ENCODE peak calls at places on chromosomes 4 and X, in six cellular contexts. J is endodermal cell, U is left ventricle myocardium inferior, O is ascending aorta, Z is astrocyte of the cerebellum, A is heart left ventricle. G is an unnamed sample.

GRCh38 chr4:55524844-55525571 is 21.7 kb downstream of the CLOCK start:
- DNase-seq in U (no peak), J (no peak), O (no peak), A (no peak), Z (no peak), G (no peak)

GRCh38 chrX:103254921-103255455 is at the start of gene TCEAL8:
- DNase-seq in U (peak), Z (peak), A (peak), J (peak), O (peak), G (no peak)

GRCh38 chr4:54971474-54971950 is 153.9 kb downstream of the KDR start:
- DNase-seq in O (no peak), J (peak), U (no peak), Z (peak), A (no peak), G (peak)

GRCh38 chr4:62279689-62280088 is 1079.6 kb downstream of the ADGRL3 start:
- DNase-seq in Z (no peak), J (no peak), O (no peak), A (no peak), U (no peak), G (no peak)

GRCh38 chr4:164536829-164537228 is 217.1 kb upstream of the SMIM31 start:
- DNase-seq in O (peak), U (no peak), J (no peak), A (no peak), Z (peak), G (no peak)

GRCh38 chrX:31656013-31656412 is 584.2 kb upstream of the FTHL17 start:
- DNase-seq in O (no peak), A (no peak), U (no peak), J (no peak), Z (no peak), G (no peak)

GRCh38 chr4:159353422-159354116 is 250.7 kb downstream of the RAPGEF2 start:
- DNase-seq in J (no peak), A (peak), U (peak), Z (no peak), O (no peak), G (no peak)

GRCh38 chr4:38323141-38323634 is 340.8 kb upstream of the KLF3 start:
- DNase-seq in U (no peak), Z (no peak), O (no peak), A (no peak), J (no peak), G (no peak)

GRCh38 chr4:145179201-145179860 is 1.1 kb downstream of the OTUD4 start:
- DNase-seq in A (peak), O (no peak), Z (no peak), J (peak), U (peak), G (peak)

GRCh38 chrX:46310815-46311497 is 234.3 kb downstream of the ZNF674 start:
- DNase-seq in A (no peak), J (no peak), U (no peak), Z (no peak), O (no peak), G (no peak)

GRCh38 chr4:48739560-48740019 is 40.5 kb downstream of the FRYL start:
- DNase-seq in O (no peak), U (no peak), J (no peak), A (no peak), Z (no peak), G (no peak)

GRCh38 chrX:20350598-20350997 is 83.9 kb upstream of the RPS6KA3 start:
- DNase-seq in J (no peak), U (no peak), Z (no peak), O (no peak), A (no peak), G (no peak)

GRCh38 chr4:121070696-121071639 is 1.4 kb downstream of the NDNF start:
- DNase-seq in O (no peak), J (peak), A (peak), U (peak), Z (no peak), G (peak)

GRCh38 chr4:170243662-170244288 is 154.0 kb upstream of the AADAT start:
- DNase-seq in A (no peak), J (no peak), U (no peak), Z (no peak), O (no peak), G (no peak)

GRCh38 chrX:45903781-45904201 is 641.4 kb downstream of the ZNF674 start:
- DNase-seq in Z (no peak), O (no peak), U (no peak), J (peak), A (no peak), G (no peak)

GRCh38 chr4:31458813-31459212 is 738.6 kb downstream of the PCDH7 start:
- DNase-seq in A (no peak), O (no peak), J (no peak), Z (peak), U (no peak), G (no peak)

GRCh38 chrX:54182194-54182863 is 725 bp downstream of the FAM120C start:
- DNase-seq in O (no peak), J (peak), Z (no peak), U (peak), A (peak), G (peak)

GRCh38 chr4:48261288-48261687 is 8.3 kb downstream of the TEC start:
- DNase-seq in A (no peak), O (no peak), Z (peak), U (no peak), J (no peak), G (no peak)

GRCh38 chrX:65723706-65724105 is 56.3 kb downstream of the MSN start:
- DNase-seq in U (no peak), J (no peak), Z (no peak), A (no peak), O (no peak), G (no peak)

GRCh38 chr4:10058371-10058770 is 37.1 kb upstream of the SLC2A9 start:
- DNase-seq in A (no peak), U (no peak), O (no peak), J (no peak), Z (no peak), G (no peak)

GRCh38 chr4:26709246-26709645 is 125.4 kb downstream of the TBC1D19 start:
- DNase-seq in Z (no peak), J (no peak), U (no peak), A (no peak), O (no peak), G (no peak)

GRCh38 chr4:80049402-80049801 is 23.6 kb downstream of the ANTXR2 start:
- DNase-seq in Z (no peak), O (no peak), J (no peak), U (no peak), A (no peak), G (no peak)

GRCh38 chrX:126064901-126065541 is 101.1 kb downstream of the DCAF12L2 start:
- DNase-seq in J (no peak), U (no peak), O (no peak), Z (no peak), A (no peak), G (no peak)

GRCh38 chr4:126731062-126731461 is 901.7 kb upstream of the INTU start:
- DNase-seq in Z (no peak), U (no peak), A (no peak), O (no peak), J (no peak), G (no peak)

GRCh38 chr4:56976878-56977320 is 507 bp downstream of the NOA1 start:
- DNase-seq in A (peak), Z (no peak), J (peak), O (no peak), U (peak), G (peak)

GRCh38 chrX:40176979-40177430 is 79.2 kb upstream of the BCOR start:
- DNase-seq in U (no peak), J (peak), Z (no peak), O (no peak), A (no peak), G (no peak)

GRCh38 chrX:49101629-49101984 is 21.9 kb upstream of the WDR45 start:
- DNase-seq in Z (no peak), J (peak), U (no peak), O (no peak), A (no peak), G (no peak)

GRCh38 chr4:143207555-143207954 is 22.8 kb downstream of the USP38 start:
- DNase-seq in A (no peak), Z (no peak), J (no peak), U (no peak), O (no peak), G (no peak)

GRCh38 chr4:146212781-146213180 is 1.6 kb upstream of the REELD1 start:
- DNase-seq in U (no peak), A (no peak), O (no peak), Z (no peak), J (no peak), G (no peak)

GRCh38 chrX:71118032-71118984 is at the start of gene MED12:
- DNase-seq in Z (peak), U (peak), A (peak), J (peak), O (peak), G (peak)

GRCh38 chr4:149933120-149933519 is 117.5 kb upstream of the IQCM start:
- DNase-seq in Z (no peak), O (no peak), U (no peak), A (no peak), J (no peak), G (no peak)

GRCh38 chr4:17336524-17336941 is 175.4 kb downstream of the QDPR start:
- DNase-seq in J (no peak), U (peak), Z (peak), O (no peak), A (no peak), G (peak)

GRCh38 chrX:153701706-153702105 is 14.0 kb downstream of the SLC6A8 start:
- DNase-seq in A (no peak), Z (no peak), J (no peak), U (no peak), O (no peak), G (no peak)

GRCh38 chr4:176001171-176002006 is 64.3 kb upstream of the WDR17 start:
- DNase-seq in U (no peak), O (no peak), Z (peak), J (peak), A (no peak), G (peak)

GRCh38 chr4:175373031-175373430 is 439.0 kb downstream of the GPM6A start:
- DNase-seq in J (no peak), U (no peak), O (no peak), A (no peak), Z (no peak), G (no peak)

GRCh38 chrX:10797493-10797892 is 177.1 kb upstream of the MID1 start:
- DNase-seq in J (no peak), Z (no peak), A (no peak), O (no peak), U (no peak), G (no peak)

GRCh38 chr4:31979988-31980387 is 1259.8 kb downstream of the PCDH7 start:
- DNase-seq in A (no peak), O (no peak), U (no peak), J (no peak), Z (no peak), G (no peak)

DNA sequence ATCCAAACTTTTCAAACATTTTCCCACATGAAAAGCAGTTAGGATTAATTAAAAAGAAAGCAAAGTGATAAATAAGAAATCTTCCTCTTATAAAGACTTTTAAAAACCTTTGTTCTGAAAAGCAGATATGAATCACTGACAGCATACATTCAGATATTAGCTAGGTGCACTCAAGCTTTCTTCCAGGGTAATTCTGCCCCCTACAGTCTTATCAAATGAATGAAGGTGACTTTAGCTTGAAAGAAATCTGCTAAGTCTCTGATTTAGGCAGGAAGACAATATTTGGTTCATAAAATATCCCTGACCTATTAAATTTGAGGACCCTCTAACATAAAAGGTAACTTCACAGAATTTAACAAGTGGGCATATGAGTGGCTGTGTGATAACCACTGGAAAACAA is 209.1 kb upstream of the FAM47A start:
- DNase-seq in U (no peak), J (no peak), O (no peak), Z (no peak), A (no peak), G (no peak)
- TF ChIP-seq CTCF in U (no peak), J (peak), O (no peak), Z (no peak), A (no peak), G (no peak)

GRCh38 chr4:141654098-141654497 is 17.7 kb downstream of the IL15 start:
- DNase-seq in O (no peak), A (peak), U (peak), J (peak), Z (no peak), G (peak)
- TF ChIP-seq CTCF in O (peak), A (peak), U (peak), J (peak), Z (peak), G (no peak)

DNA sequence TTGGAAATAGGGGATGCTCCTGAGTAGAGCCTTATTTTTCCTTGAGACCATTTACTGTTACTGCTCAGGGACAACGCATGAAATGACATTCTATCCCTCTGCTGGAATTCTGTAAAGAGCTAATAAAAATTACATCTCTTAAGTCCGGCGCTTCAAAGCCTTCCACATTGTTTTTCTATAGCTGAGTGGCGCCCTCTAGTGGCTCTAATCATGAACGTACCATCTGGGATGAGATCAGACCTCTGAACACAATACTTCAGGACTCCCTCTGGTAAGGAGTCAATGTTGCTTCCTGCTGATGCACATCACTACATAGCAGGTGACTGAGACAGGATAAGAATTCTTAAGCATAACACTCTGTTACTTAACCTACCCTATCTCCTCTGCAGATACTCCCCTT is 6.0 kb downstream of the HMGN5 start:
- DNase-seq in Z (peak), J (peak), A (no peak), U (peak), O (no peak), G (peak)
- TF ChIP-seq CTCF in Z (peak), J (peak), A (peak), U (peak), O (peak), G (peak)

GRCh38 chr4:140901736-140902336 is 145.7 kb upstream of the TBC1D9 start:
- DNase-seq in U (no peak), O (no peak), A (no peak), J (no peak), Z (no peak), G (no peak)
- TF ChIP-seq CTCF in U (no peak), O (no peak), A (no peak), J (no peak), Z (no peak), G (no peak)

DNA sequence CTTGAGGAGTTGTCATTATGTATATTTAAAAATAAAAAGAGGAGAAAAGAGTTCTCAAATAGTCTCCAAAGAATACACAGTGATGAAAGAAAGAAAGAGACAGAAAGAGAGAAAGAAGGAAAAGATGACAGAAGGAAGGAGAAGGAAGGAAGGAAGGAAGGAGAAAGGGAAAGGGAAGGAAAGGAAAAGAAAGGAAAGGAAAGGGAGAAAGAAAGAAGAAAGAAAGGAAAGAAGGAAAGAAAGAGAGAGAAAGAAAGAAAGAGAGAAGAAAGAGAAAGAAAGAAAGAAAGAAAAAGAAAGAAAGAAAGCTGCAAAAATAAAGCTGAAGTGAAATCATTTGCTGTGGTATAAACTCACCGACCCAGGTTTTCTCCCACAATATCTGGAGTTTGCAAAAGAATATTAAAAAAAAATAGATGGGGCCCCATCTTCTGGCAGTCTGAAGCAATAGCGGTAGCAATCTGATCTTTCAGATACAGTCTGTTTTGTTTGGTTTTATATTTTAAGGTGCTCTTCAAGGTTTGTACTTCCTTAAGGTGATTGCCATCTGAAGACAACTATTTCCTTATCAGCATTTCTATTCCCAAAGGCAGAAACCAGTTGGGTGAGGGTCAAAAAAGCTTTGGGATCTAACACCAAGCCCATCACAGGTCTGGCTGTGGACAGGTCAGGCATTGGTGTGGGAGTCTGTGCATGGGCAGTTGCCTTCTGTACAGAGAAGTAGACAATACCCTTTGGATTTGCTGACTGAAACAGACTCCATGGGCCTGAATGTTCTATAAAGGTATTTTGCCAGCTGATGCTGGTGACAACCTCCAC is 160.4 kb downstream of the CPEB2 start:
- DNase-seq in J (no peak), O (no peak), Z (peak), U (no peak), A (no peak), G (no peak)
- TF ChIP-seq CTCF in J (peak), O (peak), Z (peak), U (peak), A (peak), G (no peak)

GRCh38 chr4:72567821-72568620 is 1.0 kb downstream of the ADAMTS3 start:
- DNase-seq in Z (peak), O (peak), J (peak), U (peak), A (peak), G (peak)
- TF ChIP-seq CTCF in Z (peak), O (peak), J (peak), U (peak), A (no peak), G (no peak)

DNA sequence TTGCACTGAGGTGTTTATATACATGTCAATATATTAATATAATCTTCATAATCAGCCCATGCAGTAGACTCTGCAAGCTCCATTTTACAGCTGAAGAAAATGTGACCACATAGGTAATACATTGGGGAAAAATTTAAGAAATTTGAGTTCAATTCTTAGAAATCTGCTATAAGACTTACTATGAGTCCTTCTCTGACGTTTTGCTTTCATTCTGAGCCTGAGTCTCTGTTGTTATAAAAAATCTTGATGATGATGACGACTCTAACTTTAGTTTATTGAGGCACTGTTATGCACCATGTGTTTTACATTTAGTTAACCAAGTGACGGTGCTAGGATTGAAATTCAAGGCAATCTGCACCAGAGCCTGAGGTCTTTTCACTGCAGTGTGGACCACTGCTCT is 370.3 kb upstream of the PPP1R2C start:
- DNase-seq in U (no peak), J (no peak), O (no peak), A (no peak), Z (no peak), G (no peak)
- TF ChIP-seq CTCF in U (no peak), J (no peak), O (no peak), A (no peak), Z (no peak), G (no peak)

G was measured in Calu3.